ENCODE peak calls at places on chromosomes 2 and 18, in six cellular contexts. One of them, this sample, is unnamed.
A peak's percentile ranks its signal among the peaks of the same experiment; 100 is the strongest.

GRCh38 chr18:13823707-13824395 is at the start of gene MC5R:
- DNase-seq in NCI-H1694 treated with DMSO at 0.1 percent for 48 hours: no peak
- DNase-seq in germinal center: peak; percentile 85
- DNase-seq in AG09309: no peak
- DNase-seq in mesendoderm: peak; percentile 72
- DNase-seq in NB4: peak; percentile 68
- DNase-seq in this sample: peak; percentile 28

GRCh38 chr2:30421551-30422436 is 25.3 kb upstream of the LCLAT1 start:
- DNase-seq in NCI-H1694 treated with DMSO at 0.1 percent for 48 hours: no peak
- DNase-seq in germinal center: no peak
- DNase-seq in AG09309: peak; percentile 82
- DNase-seq in mesendoderm: peak; percentile 73
- DNase-seq in NB4: peak; percentile 46
- DNase-seq in this sample: peak; percentile 61

GRCh38 chr18:49137585-49137984 is 186.8 kb upstream of the SMAD7 start:
- DNase-seq in NCI-H1694 treated with DMSO at 0.1 percent for 48 hours: no peak
- DNase-seq in germinal center: no peak
- DNase-seq in AG09309: no peak
- DNase-seq in mesendoderm: no peak
- DNase-seq in NB4: no peak
- DNase-seq in this sample: no peak

GRCh38 chr2:201116959-201117734 is 1.2 kb downstream of the CFLAR start:
- DNase-seq in NCI-H1694 treated with DMSO at 0.1 percent for 48 hours: peak; percentile 60
- DNase-seq in germinal center: peak; percentile 73
- DNase-seq in AG09309: peak; percentile 76
- DNase-seq in mesendoderm: peak; percentile 26
- DNase-seq in NB4: peak; percentile 93
- DNase-seq in this sample: no peak

GRCh38 chr2:133379159-133379558 is 189.1 kb downstream of the NCKAP5 start:
- DNase-seq in NCI-H1694 treated with DMSO at 0.1 percent for 48 hours: no peak
- DNase-seq in germinal center: no peak
- DNase-seq in AG09309: no peak
- DNase-seq in mesendoderm: no peak
- DNase-seq in NB4: no peak
- DNase-seq in this sample: no peak

GRCh38 chr2:33022989-33023731 is 76.4 kb downstream of the LTBP1 start:
- DNase-seq in NCI-H1694 treated with DMSO at 0.1 percent for 48 hours: no peak
- DNase-seq in germinal center: no peak
- DNase-seq in AG09309: no peak
- DNase-seq in mesendoderm: no peak
- DNase-seq in NB4: no peak
- DNase-seq in this sample: no peak

GRCh38 chr2:97764559-97765263 is 51.3 kb downstream of the ZAP70 start:
- DNase-seq in NCI-H1694 treated with DMSO at 0.1 percent for 48 hours: no peak
- DNase-seq in germinal center: no peak
- DNase-seq in AG09309: no peak
- DNase-seq in mesendoderm: peak; percentile 59
- DNase-seq in NB4: no peak
- DNase-seq in this sample: peak; percentile 30

GRCh38 chr2:237819231-237819630 is 20.7 kb downstream of the RBM44 start:
- DNase-seq in NCI-H1694 treated with DMSO at 0.1 percent for 48 hours: no peak
- DNase-seq in germinal center: no peak
- DNase-seq in AG09309: no peak
- DNase-seq in mesendoderm: no peak
- DNase-seq in NB4: no peak
- DNase-seq in this sample: no peak

GRCh38 chr2:17620841-17621240 is 80.3 kb downstream of the VSNL1 start:
- DNase-seq in NCI-H1694 treated with DMSO at 0.1 percent for 48 hours: no peak
- DNase-seq in germinal center: no peak
- DNase-seq in AG09309: peak; percentile 72
- DNase-seq in mesendoderm: no peak
- DNase-seq in NB4: no peak
- DNase-seq in this sample: no peak

GRCh38 chr18:23887493-23887892 is 127.1 kb upstream of the TTC39C start:
- DNase-seq in NCI-H1694 treated with DMSO at 0.1 percent for 48 hours: peak; percentile 57
- DNase-seq in germinal center: no peak
- DNase-seq in AG09309: no peak
- DNase-seq in mesendoderm: no peak
- DNase-seq in NB4: no peak
- DNase-seq in this sample: peak; percentile 79

GRCh38 chr18:66495844-66496243 is 108.0 kb downstream of the CDH19 start:
- DNase-seq in NCI-H1694 treated with DMSO at 0.1 percent for 48 hours: peak; percentile 61
- DNase-seq in germinal center: no peak
- DNase-seq in AG09309: no peak
- DNase-seq in mesendoderm: peak; percentile 82
- DNase-seq in NB4: peak; percentile 59
- DNase-seq in this sample: peak; percentile 60

GRCh38 chr18:50306944-50307343 is 19.5 kb upstream of the CXXC1 start:
- DNase-seq in NCI-H1694 treated with DMSO at 0.1 percent for 48 hours: no peak
- DNase-seq in germinal center: no peak
- DNase-seq in AG09309: no peak
- DNase-seq in mesendoderm: peak; percentile 38
- DNase-seq in NB4: peak; percentile 65
- DNase-seq in this sample: no peak

GRCh38 chr2:127535941-127536340 is 458 bp downstream of the MYO7B start:
- DNase-seq in NCI-H1694 treated with DMSO at 0.1 percent for 48 hours: no peak
- DNase-seq in germinal center: no peak
- DNase-seq in AG09309: no peak
- DNase-seq in mesendoderm: no peak
- DNase-seq in NB4: no peak
- DNase-seq in this sample: no peak

GRCh38 chr2:207472343-207473202 is 57.2 kb upstream of the CREB1 start:
- DNase-seq in NCI-H1694 treated with DMSO at 0.1 percent for 48 hours: no peak
- DNase-seq in germinal center: no peak
- DNase-seq in AG09309: no peak
- DNase-seq in mesendoderm: no peak
- DNase-seq in NB4: no peak
- DNase-seq in this sample: no peak

GRCh38 chr2:23287250-23287704 is 97.7 kb upstream of the KLHL29 start:
- DNase-seq in NCI-H1694 treated with DMSO at 0.1 percent for 48 hours: no peak
- DNase-seq in germinal center: no peak
- DNase-seq in AG09309: peak; percentile 56
- DNase-seq in mesendoderm: peak; percentile 68
- DNase-seq in NB4: no peak
- DNase-seq in this sample: no peak

GRCh38 chr2:241218131-241219029 is 29.9 kb downstream of the ANO7 start:
- DNase-seq in NCI-H1694 treated with DMSO at 0.1 percent for 48 hours: no peak
- DNase-seq in germinal center: peak; percentile 64
- DNase-seq in AG09309: no peak
- DNase-seq in mesendoderm: peak; percentile 74
- DNase-seq in NB4: peak; percentile 61
- DNase-seq in this sample: peak; percentile 2

GRCh38 chr2:140990416-140990815 is 1140.4 kb downstream of the LRP1B start:
- DNase-seq in NCI-H1694 treated with DMSO at 0.1 percent for 48 hours: no peak
- DNase-seq in germinal center: no peak
- DNase-seq in AG09309: peak; percentile 46
- DNase-seq in mesendoderm: no peak
- DNase-seq in NB4: no peak
- DNase-seq in this sample: no peak

GRCh38 chr2:219555956-219556355 is 12.1 kb downstream of the TMEM198 start:
- DNase-seq in NCI-H1694 treated with DMSO at 0.1 percent for 48 hours: no peak
- DNase-seq in germinal center: no peak
- DNase-seq in AG09309: no peak
- DNase-seq in mesendoderm: no peak
- DNase-seq in NB4: no peak
- DNase-seq in this sample: no peak

GRCh38 chr18:74493689-74494088 is 2.5 kb upstream of the CNDP2 start:
- DNase-seq in NCI-H1694 treated with DMSO at 0.1 percent for 48 hours: no peak
- DNase-seq in germinal center: peak; percentile 42
- DNase-seq in AG09309: no peak
- DNase-seq in mesendoderm: peak; percentile 82
- DNase-seq in NB4: peak; percentile 58
- DNase-seq in this sample: peak; percentile 10

GRCh38 chr2:95001117-95001551 is 24.4 kb upstream of the MAL start:
- DNase-seq in NCI-H1694 treated with DMSO at 0.1 percent for 48 hours: no peak
- DNase-seq in germinal center: no peak
- DNase-seq in AG09309: no peak
- DNase-seq in mesendoderm: no peak
- DNase-seq in NB4: no peak
- DNase-seq in this sample: no peak

GRCh38 chr2:70939847-70940580 is 4.3 kb downstream of the ATP6V1B1 start:
- DNase-seq in NCI-H1694 treated with DMSO at 0.1 percent for 48 hours: no peak
- DNase-seq in germinal center: no peak
- DNase-seq in AG09309: no peak
- DNase-seq in mesendoderm: no peak
- DNase-seq in NB4: no peak
- DNase-seq in this sample: no peak

GRCh38 chr18:23231340-23232021 is 96.2 kb downstream of the CABLES1 start:
- DNase-seq in NCI-H1694 treated with DMSO at 0.1 percent for 48 hours: no peak
- DNase-seq in germinal center: peak; percentile 89
- DNase-seq in AG09309: peak; percentile 95
- DNase-seq in mesendoderm: no peak
- DNase-seq in NB4: peak; percentile 98
- DNase-seq in this sample: peak; percentile 15

GRCh38 chr2:79876430-79876829 is 363.6 kb downstream of the CTNNA2 start:
- DNase-seq in NCI-H1694 treated with DMSO at 0.1 percent for 48 hours: peak; percentile 22
- DNase-seq in germinal center: no peak
- DNase-seq in AG09309: no peak
- DNase-seq in mesendoderm: peak; percentile 41
- DNase-seq in NB4: peak; percentile 28
- DNase-seq in this sample: peak; percentile 3

GRCh38 chr2:132977812-132978529 is 308.0 kb upstream of the LYPD1 start:
- DNase-seq in NCI-H1694 treated with DMSO at 0.1 percent for 48 hours: no peak
- DNase-seq in germinal center: no peak
- DNase-seq in AG09309: no peak
- DNase-seq in mesendoderm: no peak
- DNase-seq in NB4: no peak
- DNase-seq in this sample: no peak

GRCh38 chr2:217530399-217531100 is 472.2 kb downstream of the TNS1 start:
- DNase-seq in NCI-H1694 treated with DMSO at 0.1 percent for 48 hours: no peak
- DNase-seq in germinal center: no peak
- DNase-seq in AG09309: no peak
- DNase-seq in mesendoderm: no peak
- DNase-seq in NB4: no peak
- DNase-seq in this sample: no peak

GRCh38 chr2:191126386-191126785 is 24.4 kb downstream of the STAT4 start:
- DNase-seq in NCI-H1694 treated with DMSO at 0.1 percent for 48 hours: no peak
- DNase-seq in germinal center: no peak
- DNase-seq in AG09309: no peak
- DNase-seq in mesendoderm: no peak
- DNase-seq in NB4: no peak
- DNase-seq in this sample: no peak

GRCh38 chr2:240501531-240501991 is 56.2 kb downstream of the ANKMY1 start:
- DNase-seq in NCI-H1694 treated with DMSO at 0.1 percent for 48 hours: no peak
- DNase-seq in germinal center: no peak
- DNase-seq in AG09309: no peak
- DNase-seq in mesendoderm: no peak
- DNase-seq in NB4: no peak
- DNase-seq in this sample: no peak

GRCh38 chr2:904243-905024 is 46.2 kb upstream of the SNTG2 start:
- DNase-seq in NCI-H1694 treated with DMSO at 0.1 percent for 48 hours: no peak
- DNase-seq in germinal center: no peak
- DNase-seq in AG09309: no peak
- DNase-seq in mesendoderm: peak; percentile 19
- DNase-seq in NB4: no peak
- DNase-seq in this sample: no peak

GRCh38 chr2:223528036-223528435 is 74.1 kb downstream of the SCG2 start:
- DNase-seq in NCI-H1694 treated with DMSO at 0.1 percent for 48 hours: no peak
- DNase-seq in germinal center: no peak
- DNase-seq in AG09309: peak; percentile 31
- DNase-seq in mesendoderm: no peak
- DNase-seq in NB4: no peak
- DNase-seq in this sample: no peak

GRCh38 chr2:182866461-182867369 is at the start of gene FRZB:
- DNase-seq in NCI-H1694 treated with DMSO at 0.1 percent for 48 hours: no peak
- DNase-seq in germinal center: peak; percentile 58
- DNase-seq in AG09309: no peak
- DNase-seq in mesendoderm: peak; percentile 71
- DNase-seq in NB4: no peak
- DNase-seq in this sample: peak; percentile 79

GRCh38 chr2:236612737-236613136 is 43.1 kb downstream of the ACKR3 start:
- DNase-seq in NCI-H1694 treated with DMSO at 0.1 percent for 48 hours: no peak
- DNase-seq in germinal center: no peak
- DNase-seq in AG09309: no peak
- DNase-seq in mesendoderm: no peak
- DNase-seq in NB4: no peak
- DNase-seq in this sample: no peak

GRCh38 chr2:160703648-160704585 is 210.3 kb upstream of the RBMS1 start:
- DNase-seq in NCI-H1694 treated with DMSO at 0.1 percent for 48 hours: peak; percentile 0
- DNase-seq in germinal center: no peak
- DNase-seq in AG09309: no peak
- DNase-seq in mesendoderm: peak; percentile 45
- DNase-seq in NB4: peak; percentile 85
- DNase-seq in this sample: peak; percentile 68

GRCh38 chr18:47611649-47612048 is 318.8 kb downstream of the SMAD2 start:
- DNase-seq in NCI-H1694 treated with DMSO at 0.1 percent for 48 hours: no peak
- DNase-seq in germinal center: no peak
- DNase-seq in AG09309: no peak
- DNase-seq in mesendoderm: no peak
- DNase-seq in NB4: no peak
- DNase-seq in this sample: no peak

GRCh38 chr2:85506768-85507181 is 32.2 kb upstream of the MAT2A start:
- DNase-seq in NCI-H1694 treated with DMSO at 0.1 percent for 48 hours: no peak
- DNase-seq in germinal center: no peak
- DNase-seq in AG09309: no peak
- DNase-seq in mesendoderm: no peak
- DNase-seq in NB4: no peak
- DNase-seq in this sample: no peak

GRCh38 chr2:98134138-98134537 is 47.2 kb downstream of the VWA3B start:
- DNase-seq in NCI-H1694 treated with DMSO at 0.1 percent for 48 hours: no peak
- DNase-seq in germinal center: peak; percentile 68
- DNase-seq in AG09309: no peak
- DNase-seq in mesendoderm: peak; percentile 70
- DNase-seq in NB4: peak; percentile 96
- DNase-seq in this sample: no peak